ENCODE peak calls at places on chromosomes 6 and 20, in ten cellular contexts. One of them, this sample, is unnamed. For H3K79me2, the result is how much of the 10 kb centered on the place peaks cover.

GRCh38 chr20:20782221-20782620 is 69.8 kb upstream of the RALGAPA2 start:
- DNase-seq in keratinocyte: no peak
- DNase-seq in PC-3: no peak
- DNase-seq in H9: no peak
- DNase-seq in GM12878: no peak
- DNase-seq in GM23248: no peak
- DNase-seq in Karpas-422: no peak
- DNase-seq in endothelial cell of umbilical vein: peak
- DNase-seq in astrocyte: no peak
- DNase-seq in GM23338: no peak
- DNase-seq in this sample: no peak

GRCh38 chr6:148304976-148305375 is 37.7 kb upstream of the SASH1 start:
- DNase-seq in keratinocyte: no peak
- DNase-seq in PC-3: peak
- DNase-seq in H9: no peak
- DNase-seq in GM12878: no peak
- DNase-seq in GM23248: peak
- DNase-seq in Karpas-422: no peak
- DNase-seq in endothelial cell of umbilical vein: peak
- DNase-seq in astrocyte: peak
- DNase-seq in GM23338: peak
- DNase-seq in this sample: no peak

GRCh38 chr20:57389695-57390603 is 1.2 kb upstream of the RBM38 start:
- DNase-seq in keratinocyte: no peak
- DNase-seq in PC-3: no peak
- DNase-seq in H9: peak
- DNase-seq in GM12878: no peak
- DNase-seq in GM23248: no peak
- DNase-seq in Karpas-422: peak
- DNase-seq in endothelial cell of umbilical vein: peak
- DNase-seq in astrocyte: no peak
- DNase-seq in GM23338: peak
- DNase-seq in this sample: no peak

GRCh38 chr6:148364056-148364844 is 21.6 kb downstream of the SASH1 start:
- DNase-seq in keratinocyte: no peak
- DNase-seq in PC-3: no peak
- DNase-seq in H9: no peak
- DNase-seq in GM12878: no peak
- DNase-seq in GM23248: peak
- DNase-seq in Karpas-422: peak
- DNase-seq in endothelial cell of umbilical vein: peak
- DNase-seq in astrocyte: peak
- DNase-seq in GM23338: no peak
- DNase-seq in this sample: no peak

GRCh38 chr6:100230976-100231316 is 233.8 kb downstream of the SIM1 start:
- DNase-seq in keratinocyte: peak
- DNase-seq in PC-3: peak
- DNase-seq in H9: no peak
- DNase-seq in GM12878: no peak
- DNase-seq in GM23248: peak
- DNase-seq in Karpas-422: no peak
- DNase-seq in endothelial cell of umbilical vein: peak
- DNase-seq in astrocyte: peak
- DNase-seq in GM23338: no peak
- DNase-seq in this sample: no peak

GRCh38 chr6:114101255-114101654 is 130.3 kb upstream of the HDAC2 start:
- DNase-seq in keratinocyte: no peak
- DNase-seq in PC-3: no peak
- DNase-seq in H9: no peak
- DNase-seq in GM12878: no peak
- DNase-seq in GM23248: no peak
- DNase-seq in Karpas-422: no peak
- DNase-seq in endothelial cell of umbilical vein: no peak
- DNase-seq in astrocyte: no peak
- DNase-seq in GM23338: no peak
- DNase-seq in this sample: no peak

GRCh38 chr6:125780540-125781306 is 10.0 kb upstream of the NCOA7 start:
- DNase-seq in keratinocyte: no peak
- DNase-seq in PC-3: peak
- DNase-seq in H9: peak
- DNase-seq in GM12878: peak
- DNase-seq in GM23248: peak
- DNase-seq in Karpas-422: peak
- DNase-seq in endothelial cell of umbilical vein: peak
- DNase-seq in astrocyte: peak
- DNase-seq in GM23338: peak
- DNase-seq in this sample: peak

GRCh38 chr6:90516074-90516660 is 70.7 kb downstream of the MAP3K7 start:
- DNase-seq in keratinocyte: no peak
- DNase-seq in PC-3: no peak
- DNase-seq in H9: no peak
- DNase-seq in GM12878: no peak
- DNase-seq in GM23248: no peak
- DNase-seq in Karpas-422: no peak
- DNase-seq in endothelial cell of umbilical vein: no peak
- DNase-seq in astrocyte: no peak
- DNase-seq in GM23338: no peak
- DNase-seq in this sample: no peak

GRCh38 chr6:101478891-101479290 is 85.4 kb downstream of the GRIK2 start:
- DNase-seq in keratinocyte: no peak
- DNase-seq in PC-3: no peak
- DNase-seq in H9: no peak
- DNase-seq in GM12878: no peak
- DNase-seq in GM23248: no peak
- DNase-seq in Karpas-422: no peak
- DNase-seq in endothelial cell of umbilical vein: no peak
- DNase-seq in astrocyte: no peak
- DNase-seq in GM23338: no peak
- DNase-seq in this sample: no peak

GRCh38 chr20:18284805-18285533 is 3.4 kb upstream of the ZNF133 start:
- DNase-seq in keratinocyte: no peak
- DNase-seq in PC-3: no peak
- DNase-seq in H9: no peak
- DNase-seq in GM12878: no peak
- DNase-seq in GM23248: peak
- DNase-seq in Karpas-422: peak
- DNase-seq in endothelial cell of umbilical vein: peak
- DNase-seq in astrocyte: no peak
- DNase-seq in GM23338: peak
- DNase-seq in this sample: no peak

GRCh38 chr20:56420028-56420427 is 8.0 kb downstream of the CASS4 start:
- DNase-seq in keratinocyte: no peak
- DNase-seq in PC-3: no peak
- DNase-seq in H9: no peak
- DNase-seq in GM12878: no peak
- DNase-seq in GM23248: no peak
- DNase-seq in Karpas-422: no peak
- DNase-seq in endothelial cell of umbilical vein: no peak
- DNase-seq in astrocyte: no peak
- DNase-seq in GM23338: no peak
- DNase-seq in this sample: no peak

GRCh38 chr6:124977067-124977908 is 15.1 kb downstream of the RNF217 start:
- DNase-seq in keratinocyte: no peak
- DNase-seq in PC-3: peak
- DNase-seq in H9: no peak
- DNase-seq in GM12878: no peak
- DNase-seq in GM23248: peak
- DNase-seq in Karpas-422: no peak
- DNase-seq in endothelial cell of umbilical vein: no peak
- DNase-seq in astrocyte: peak
- DNase-seq in GM23338: no peak
- DNase-seq in this sample: no peak

GRCh38 chr6:75291744-75292143 is 7.2 kb upstream of the TMEM30A start:
- DNase-seq in keratinocyte: no peak
- DNase-seq in PC-3: no peak
- DNase-seq in H9: no peak
- DNase-seq in GM12878: no peak
- DNase-seq in GM23248: no peak
- DNase-seq in Karpas-422: no peak
- DNase-seq in endothelial cell of umbilical vein: no peak
- DNase-seq in astrocyte: no peak
- DNase-seq in GM23338: no peak
- DNase-seq in this sample: no peak

GRCh38 chr20:12956303-12956702 is 52.5 kb upstream of the SPTLC3 start:
- DNase-seq in keratinocyte: no peak
- DNase-seq in PC-3: no peak
- DNase-seq in H9: no peak
- DNase-seq in GM12878: no peak
- DNase-seq in GM23248: no peak
- DNase-seq in Karpas-422: no peak
- DNase-seq in endothelial cell of umbilical vein: no peak
- DNase-seq in astrocyte: no peak
- DNase-seq in GM23338: no peak
- DNase-seq in this sample: peak

GRCh38 chr6:56538851-56539250 is 103.8 kb downstream of the DST start:
- DNase-seq in keratinocyte: no peak
- DNase-seq in PC-3: no peak
- DNase-seq in H9: no peak
- DNase-seq in GM12878: no peak
- DNase-seq in GM23248: no peak
- DNase-seq in Karpas-422: peak
- DNase-seq in endothelial cell of umbilical vein: no peak
- DNase-seq in astrocyte: no peak
- DNase-seq in GM23338: no peak
- DNase-seq in this sample: no peak
- H3K79me2 ChIP-seq in keratinocyte: under half
- H3K79me2 ChIP-seq in PC-3: half or more
- H3K79me2 ChIP-seq in H9: under half
- H3K79me2 ChIP-seq in GM12878: under half
- H3K79me2 ChIP-seq in GM23248: half or more
- H3K79me2 ChIP-seq in Karpas-422: under half
- H3K79me2 ChIP-seq in endothelial cell of umbilical vein: under half
- H3K79me2 ChIP-seq in astrocyte: half or more
- H3K79me2 ChIP-seq in GM23338: under half
- H3K79me2 ChIP-seq in this sample: under half

GRCh38 chr6:135105299-135105698 is 50.7 kb upstream of the HBS1L start:
- DNase-seq in keratinocyte: no peak
- DNase-seq in PC-3: no peak
- DNase-seq in H9: no peak
- DNase-seq in GM12878: no peak
- DNase-seq in GM23248: no peak
- DNase-seq in Karpas-422: no peak
- DNase-seq in endothelial cell of umbilical vein: no peak
- DNase-seq in astrocyte: no peak
- DNase-seq in GM23338: no peak
- DNase-seq in this sample: no peak

GRCh38 chr6:135105710-135106109 is 51.1 kb upstream of the HBS1L start:
- DNase-seq in keratinocyte: no peak
- DNase-seq in PC-3: no peak
- DNase-seq in H9: no peak
- DNase-seq in GM12878: no peak
- DNase-seq in GM23248: no peak
- DNase-seq in Karpas-422: no peak
- DNase-seq in endothelial cell of umbilical vein: no peak
- DNase-seq in astrocyte: no peak
- DNase-seq in GM23338: no peak
- DNase-seq in this sample: no peak

GRCh38 chr6:135108692-135109091 is 54.1 kb upstream of the HBS1L start:
- DNase-seq in keratinocyte: no peak
- DNase-seq in PC-3: no peak
- DNase-seq in H9: no peak
- DNase-seq in GM12878: no peak
- DNase-seq in GM23248: no peak
- DNase-seq in Karpas-422: no peak
- DNase-seq in endothelial cell of umbilical vein: no peak
- DNase-seq in astrocyte: no peak
- DNase-seq in GM23338: no peak
- DNase-seq in this sample: no peak

GRCh38 chr6:135104199-135104598 is 49.6 kb upstream of the HBS1L start:
- DNase-seq in keratinocyte: no peak
- DNase-seq in PC-3: no peak
- DNase-seq in H9: no peak
- DNase-seq in GM12878: no peak
- DNase-seq in GM23248: no peak
- DNase-seq in Karpas-422: no peak
- DNase-seq in endothelial cell of umbilical vein: no peak
- DNase-seq in astrocyte: no peak
- DNase-seq in GM23338: no peak
- DNase-seq in this sample: no peak

DNA sequence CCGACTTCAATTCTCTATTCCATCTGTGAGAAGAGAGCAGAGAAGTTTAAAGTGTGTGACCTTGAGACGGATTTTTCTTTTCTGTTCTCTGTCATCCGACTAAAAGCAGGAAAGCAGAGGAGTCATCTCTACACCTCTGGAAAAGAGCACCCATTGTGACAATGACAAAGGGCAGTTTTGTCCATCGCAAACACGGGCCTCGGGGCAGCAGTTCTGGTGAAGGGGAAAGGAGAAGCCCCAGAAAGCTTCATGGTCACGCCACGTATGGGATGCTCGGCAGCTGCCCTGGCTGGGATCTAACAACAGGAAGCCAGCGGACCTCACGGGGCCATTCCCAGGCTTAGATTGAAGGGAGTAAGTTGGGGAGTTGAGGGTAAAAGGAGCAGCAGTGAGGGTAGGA is 52.0 kb upstream of the HBS1L start:
- DNase-seq in keratinocyte: no peak
- DNase-seq in PC-3: no peak
- DNase-seq in H9: no peak
- DNase-seq in GM12878: no peak
- DNase-seq in GM23248: no peak
- DNase-seq in Karpas-422: no peak
- DNase-seq in endothelial cell of umbilical vein: no peak
- DNase-seq in astrocyte: no peak
- DNase-seq in GM23338: no peak
- DNase-seq in this sample: no peak
- H3K79me2 ChIP-seq in keratinocyte: under half
- H3K79me2 ChIP-seq in PC-3: under half
- H3K79me2 ChIP-seq in H9: under half
- H3K79me2 ChIP-seq in GM12878: under half
- H3K79me2 ChIP-seq in GM23248: under half
- H3K79me2 ChIP-seq in Karpas-422: under half
- H3K79me2 ChIP-seq in endothelial cell of umbilical vein: under half
- H3K79me2 ChIP-seq in astrocyte: under half
- H3K79me2 ChIP-seq in GM23338: under half
- H3K79me2 ChIP-seq in this sample: under half

DNA sequence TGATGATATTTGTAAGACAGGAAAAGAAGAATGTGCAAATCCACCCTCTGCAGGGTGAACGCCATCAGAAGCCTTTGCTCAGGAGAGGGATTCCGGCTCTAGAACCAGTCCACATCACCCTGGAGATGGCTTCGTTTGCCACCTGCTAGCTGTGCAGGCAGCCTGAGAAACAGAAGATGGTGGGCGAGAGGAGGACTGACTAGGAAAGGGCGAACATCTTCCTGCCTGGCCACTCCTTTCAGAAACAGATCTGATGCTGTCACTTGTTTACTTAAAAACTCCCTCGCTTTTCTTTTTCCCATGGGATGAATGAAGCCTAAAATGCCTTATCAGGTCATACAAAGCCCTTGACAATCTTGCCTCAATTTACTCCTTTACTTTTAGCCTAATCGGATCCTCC is 1.2 kb downstream of the PTPRA start:
- DNase-seq in keratinocyte: no peak
- DNase-seq in PC-3: peak
- DNase-seq in H9: no peak
- DNase-seq in GM12878: no peak
- DNase-seq in GM23248: peak
- DNase-seq in Karpas-422: peak
- DNase-seq in endothelial cell of umbilical vein: peak
- DNase-seq in astrocyte: no peak
- DNase-seq in GM23338: peak
- DNase-seq in this sample: no peak
- H3K79me2 ChIP-seq in keratinocyte: under half
- H3K79me2 ChIP-seq in PC-3: half or more
- H3K79me2 ChIP-seq in H9: under half
- H3K79me2 ChIP-seq in GM12878: under half
- H3K79me2 ChIP-seq in GM23248: half or more
- H3K79me2 ChIP-seq in Karpas-422: half or more
- H3K79me2 ChIP-seq in endothelial cell of umbilical vein: half or more
- H3K79me2 ChIP-seq in astrocyte: half or more
- H3K79me2 ChIP-seq in GM23338: half or more
- H3K79me2 ChIP-seq in this sample: half or more

GRCh38 chr20:32123088-32123487 is 13.6 kb downstream of the TM9SF4 start:
- DNase-seq in keratinocyte: no peak
- DNase-seq in PC-3: no peak
- DNase-seq in H9: no peak
- DNase-seq in GM12878: no peak
- DNase-seq in GM23248: no peak
- DNase-seq in Karpas-422: no peak
- DNase-seq in endothelial cell of umbilical vein: no peak
- DNase-seq in astrocyte: no peak
- DNase-seq in GM23338: no peak
- DNase-seq in this sample: no peak
- H3K79me2 ChIP-seq in keratinocyte: under half
- H3K79me2 ChIP-seq in PC-3: half or more
- H3K79me2 ChIP-seq in H9: under half
- H3K79me2 ChIP-seq in GM12878: under half
- H3K79me2 ChIP-seq in GM23248: half or more
- H3K79me2 ChIP-seq in Karpas-422: half or more
- H3K79me2 ChIP-seq in endothelial cell of umbilical vein: under half
- H3K79me2 ChIP-seq in astrocyte: half or more
- H3K79me2 ChIP-seq in GM23338: half or more
- H3K79me2 ChIP-seq in this sample: half or more